ENCODE peak calls at places on chromosomes 1 and 21, in nine cellular contexts. One of them, this sample, is unnamed. For H3K36me3, the result is how much of the 10 kb centered on the place peaks cover.

GRCh38 chr1:94726981-94727685 is 93.0 kb upstream of the SLC44A3 start:
- DNase-seq in endodermal cell: no peak
- DNase-seq in transverse colon: no peak
- DNase-seq in cardiac muscle cell: no peak
- DNase-seq in PC-9: no peak
- DNase-seq in GM23338: no peak
- DNase-seq in colonic mucosa: no peak
- DNase-seq in stomach: no peak
- DNase-seq in body of pancreas: no peak
- DNase-seq in this sample: no peak

GRCh38 chr1:67361646-67362045 is 54.0 kb downstream of the IL12RB2 start:
- DNase-seq in endodermal cell: no peak
- DNase-seq in transverse colon: no peak
- DNase-seq in cardiac muscle cell: no peak
- DNase-seq in PC-9: no peak
- DNase-seq in GM23338: no peak
- DNase-seq in colonic mucosa: no peak
- DNase-seq in stomach: no peak
- DNase-seq in body of pancreas: no peak
- DNase-seq in this sample: no peak

GRCh38 chr1:37477198-37477931 is 3.0 kb downstream of the ZC3H12A start:
- DNase-seq in endodermal cell: peak
- DNase-seq in transverse colon: peak
- DNase-seq in cardiac muscle cell: peak
- DNase-seq in PC-9: peak
- DNase-seq in GM23338: peak
- DNase-seq in colonic mucosa: peak
- DNase-seq in stomach: peak
- DNase-seq in body of pancreas: peak
- DNase-seq in this sample: peak

GRCh38 chr1:192577145-192578140 is 1.9 kb downstream of the RGS1 start:
- DNase-seq in endodermal cell: no peak
- DNase-seq in transverse colon: no peak
- DNase-seq in cardiac muscle cell: no peak
- DNase-seq in PC-9: no peak
- DNase-seq in GM23338: no peak
- DNase-seq in colonic mucosa: no peak
- DNase-seq in stomach: no peak
- DNase-seq in body of pancreas: no peak
- DNase-seq in this sample: no peak

GRCh38 chr1:39094685-39095084 is 68.5 kb downstream of the NDUFS5 start:
- DNase-seq in endodermal cell: no peak
- DNase-seq in transverse colon: no peak
- DNase-seq in cardiac muscle cell: no peak
- DNase-seq in PC-9: no peak
- DNase-seq in GM23338: no peak
- DNase-seq in colonic mucosa: no peak
- DNase-seq in stomach: no peak
- DNase-seq in body of pancreas: no peak
- DNase-seq in this sample: no peak

GRCh38 chr1:97488505-97488904 is 432.3 kb downstream of the DPYD start:
- DNase-seq in endodermal cell: no peak
- DNase-seq in transverse colon: no peak
- DNase-seq in cardiac muscle cell: no peak
- DNase-seq in PC-9: no peak
- DNase-seq in GM23338: no peak
- DNase-seq in colonic mucosa: no peak
- DNase-seq in stomach: no peak
- DNase-seq in body of pancreas: no peak
- DNase-seq in this sample: no peak

GRCh38 chr1:89298461-89298860 is 25.8 kb upstream of the GBP5 start:
- DNase-seq in endodermal cell: no peak
- DNase-seq in transverse colon: no peak
- DNase-seq in cardiac muscle cell: no peak
- DNase-seq in PC-9: no peak
- DNase-seq in GM23338: no peak
- DNase-seq in colonic mucosa: no peak
- DNase-seq in stomach: no peak
- DNase-seq in body of pancreas: no peak
- DNase-seq in this sample: no peak

GRCh38 chr1:41423511-41424191 is 60.8 kb downstream of the EDN2 start:
- DNase-seq in endodermal cell: peak
- DNase-seq in transverse colon: peak
- DNase-seq in cardiac muscle cell: no peak
- DNase-seq in PC-9: peak
- DNase-seq in GM23338: peak
- DNase-seq in colonic mucosa: no peak
- DNase-seq in stomach: no peak
- DNase-seq in body of pancreas: peak
- DNase-seq in this sample: no peak

GRCh38 chr1:26721669-26722355 is 26.0 kb downstream of the ARID1A start:
- DNase-seq in endodermal cell: no peak
- DNase-seq in transverse colon: no peak
- DNase-seq in cardiac muscle cell: no peak
- DNase-seq in PC-9: no peak
- DNase-seq in GM23338: no peak
- DNase-seq in colonic mucosa: no peak
- DNase-seq in stomach: no peak
- DNase-seq in body of pancreas: no peak
- DNase-seq in this sample: no peak

GRCh38 chr1:115164484-115164883 is 75.2 kb upstream of the TSPAN2 start:
- DNase-seq in endodermal cell: no peak
- DNase-seq in transverse colon: no peak
- DNase-seq in cardiac muscle cell: no peak
- DNase-seq in PC-9: no peak
- DNase-seq in GM23338: no peak
- DNase-seq in colonic mucosa: no peak
- DNase-seq in stomach: no peak
- DNase-seq in body of pancreas: no peak
- DNase-seq in this sample: no peak

GRCh38 chr1:41935226-41935625 is 16.5 kb upstream of the HIVEP3 start:
- DNase-seq in endodermal cell: no peak
- DNase-seq in transverse colon: no peak
- DNase-seq in cardiac muscle cell: no peak
- DNase-seq in PC-9: no peak
- DNase-seq in GM23338: no peak
- DNase-seq in colonic mucosa: no peak
- DNase-seq in stomach: no peak
- DNase-seq in body of pancreas: no peak
- DNase-seq in this sample: no peak

GRCh38 chr1:88544166-88544565 is 139.9 kb upstream of the PKN2 start:
- DNase-seq in endodermal cell: no peak
- DNase-seq in transverse colon: no peak
- DNase-seq in cardiac muscle cell: no peak
- DNase-seq in PC-9: no peak
- DNase-seq in GM23338: no peak
- DNase-seq in colonic mucosa: no peak
- DNase-seq in stomach: no peak
- DNase-seq in body of pancreas: no peak
- DNase-seq in this sample: no peak

GRCh38 chr1:151399890-151400235 is 490 bp downstream of the PSMB4 start:
- DNase-seq in endodermal cell: peak
- DNase-seq in transverse colon: no peak
- DNase-seq in cardiac muscle cell: peak
- DNase-seq in PC-9: peak
- DNase-seq in GM23338: peak
- DNase-seq in colonic mucosa: no peak
- DNase-seq in stomach: no peak
- DNase-seq in body of pancreas: no peak
- DNase-seq in this sample: peak

GRCh38 chr1:156912861-156913808 is 7.3 kb upstream of the LRRC71 start:
- DNase-seq in endodermal cell: peak
- DNase-seq in transverse colon: no peak
- DNase-seq in cardiac muscle cell: no peak
- DNase-seq in PC-9: no peak
- DNase-seq in GM23338: peak
- DNase-seq in colonic mucosa: no peak
- DNase-seq in stomach: no peak
- DNase-seq in body of pancreas: no peak
- DNase-seq in this sample: no peak

GRCh38 chr1:168598963-168599362 is 22.6 kb downstream of the XCL1 start:
- DNase-seq in endodermal cell: no peak
- DNase-seq in transverse colon: no peak
- DNase-seq in cardiac muscle cell: no peak
- DNase-seq in PC-9: no peak
- DNase-seq in GM23338: no peak
- DNase-seq in colonic mucosa: no peak
- DNase-seq in stomach: no peak
- DNase-seq in body of pancreas: no peak
- DNase-seq in this sample: no peak

DNA sequence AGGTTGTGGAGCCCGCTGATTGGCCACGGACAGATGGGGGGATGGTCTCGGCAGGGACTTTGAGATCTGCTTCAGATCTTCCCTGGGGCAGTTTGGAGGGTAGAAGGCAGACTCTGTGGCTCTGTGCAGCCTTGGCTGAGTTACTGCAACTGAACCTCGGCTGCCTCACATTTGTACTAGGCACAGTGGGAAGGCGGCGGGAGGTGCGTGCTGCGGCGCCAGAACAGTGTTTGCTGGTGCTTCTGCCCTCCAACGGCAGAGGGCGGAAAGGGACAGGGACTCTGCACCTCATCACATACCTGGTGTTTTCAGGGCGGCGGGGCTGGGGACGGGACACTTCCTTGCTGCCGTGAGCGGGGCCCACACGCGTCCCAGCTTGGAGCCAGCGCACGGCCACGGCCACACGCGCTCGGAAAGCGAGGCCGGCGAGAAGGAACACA is 26.2 kb downstream of the SLC66A1 start:
- DNase-seq in endodermal cell: peak
- DNase-seq in transverse colon: no peak
- DNase-seq in cardiac muscle cell: peak
- DNase-seq in PC-9: no peak
- DNase-seq in GM23338: peak
- DNase-seq in colonic mucosa: peak
- DNase-seq in stomach: no peak
- DNase-seq in body of pancreas: peak
- DNase-seq in this sample: no peak
- TF ChIP-seq CTCF in endodermal cell: peak
- TF ChIP-seq CTCF in transverse colon: no peak
- TF ChIP-seq CTCF in cardiac muscle cell: peak
- TF ChIP-seq CTCF in PC-9: no peak
- TF ChIP-seq CTCF in GM23338: peak
- TF ChIP-seq CTCF in colonic mucosa: no peak
- TF ChIP-seq CTCF in stomach: no peak
- TF ChIP-seq CTCF in body of pancreas: no peak
- TF ChIP-seq CTCF in this sample: peak

GRCh38 chr1:208048904-208049303 is 138.0 kb upstream of the CD34 start:
- DNase-seq in endodermal cell: no peak
- DNase-seq in transverse colon: no peak
- DNase-seq in cardiac muscle cell: no peak
- DNase-seq in PC-9: peak
- DNase-seq in GM23338: no peak
- DNase-seq in colonic mucosa: no peak
- DNase-seq in stomach: no peak
- DNase-seq in body of pancreas: no peak
- DNase-seq in this sample: no peak
- H3K36me3 ChIP-seq in endodermal cell: half or more
- H3K36me3 ChIP-seq in transverse colon: under half
- H3K36me3 ChIP-seq in cardiac muscle cell: half or more
- H3K36me3 ChIP-seq in PC-9: under half
- H3K36me3 ChIP-seq in GM23338: under half
- H3K36me3 ChIP-seq in colonic mucosa: under half
- H3K36me3 ChIP-seq in stomach: half or more
- H3K36me3 ChIP-seq in body of pancreas: under half
- H3K36me3 ChIP-seq in this sample: under half

DNA sequence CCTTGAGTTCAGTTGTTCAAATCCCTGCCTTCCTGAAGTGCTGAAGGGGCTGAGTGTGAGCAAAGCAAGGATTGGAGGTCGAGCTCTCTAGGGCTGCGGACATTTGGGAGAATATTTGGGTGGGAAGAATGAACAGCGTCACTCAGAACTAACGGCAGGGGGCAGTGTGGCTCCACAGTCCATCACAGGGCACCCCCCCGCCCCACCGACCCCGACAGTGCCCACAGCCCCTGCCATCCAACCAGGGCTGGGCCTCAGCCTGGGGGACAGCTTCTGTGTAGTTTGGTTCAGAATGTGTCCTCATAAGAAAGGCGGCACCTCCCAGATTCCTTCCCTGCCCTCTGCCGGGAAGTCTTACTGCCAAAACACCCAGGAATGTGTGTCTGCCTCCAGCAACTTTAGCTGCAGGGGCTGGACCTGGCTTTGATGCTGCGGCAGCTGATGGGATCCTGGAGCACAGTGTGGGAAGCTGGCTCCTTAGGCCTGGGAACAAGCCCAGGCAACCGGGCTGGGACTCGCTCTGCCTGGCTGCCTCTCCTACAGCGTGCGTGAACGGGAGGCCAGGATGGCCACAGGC is 104.8 kb upstream of the TMPRSS2 start:
- DNase-seq in endodermal cell: peak
- DNase-seq in transverse colon: peak
- DNase-seq in cardiac muscle cell: peak
- DNase-seq in PC-9: peak
- DNase-seq in GM23338: peak
- DNase-seq in colonic mucosa: peak
- DNase-seq in stomach: peak
- DNase-seq in body of pancreas: peak
- DNase-seq in this sample: peak
- TF ChIP-seq CTCF in endodermal cell: peak
- TF ChIP-seq CTCF in transverse colon: peak
- TF ChIP-seq CTCF in cardiac muscle cell: peak
- TF ChIP-seq CTCF in PC-9: peak
- TF ChIP-seq CTCF in GM23338: peak
- TF ChIP-seq CTCF in colonic mucosa: peak
- TF ChIP-seq CTCF in stomach: peak
- TF ChIP-seq CTCF in body of pancreas: peak
- TF ChIP-seq CTCF in this sample: peak

GRCh38 chr1:226384717-226385116 is 23.2 kb downstream of the PARP1 start:
- DNase-seq in endodermal cell: no peak
- DNase-seq in transverse colon: no peak
- DNase-seq in cardiac muscle cell: no peak
- DNase-seq in PC-9: no peak
- DNase-seq in GM23338: no peak
- DNase-seq in colonic mucosa: no peak
- DNase-seq in stomach: no peak
- DNase-seq in body of pancreas: no peak
- DNase-seq in this sample: no peak

GRCh38 chr1:226382030-226382429 is 25.9 kb downstream of the PARP1 start:
- DNase-seq in endodermal cell: no peak
- DNase-seq in transverse colon: no peak
- DNase-seq in cardiac muscle cell: no peak
- DNase-seq in PC-9: no peak
- DNase-seq in GM23338: no peak
- DNase-seq in colonic mucosa: no peak
- DNase-seq in stomach: no peak
- DNase-seq in body of pancreas: no peak
- DNase-seq in this sample: no peak

GRCh38 chr1:226388131-226388530 is 19.8 kb downstream of the PARP1 start:
- DNase-seq in endodermal cell: no peak
- DNase-seq in transverse colon: no peak
- DNase-seq in cardiac muscle cell: no peak
- DNase-seq in PC-9: no peak
- DNase-seq in GM23338: no peak
- DNase-seq in colonic mucosa: no peak
- DNase-seq in stomach: no peak
- DNase-seq in body of pancreas: no peak
- DNase-seq in this sample: no peak

GRCh38 chr1:226381226-226381998 is 26.5 kb downstream of the PARP1 start:
- DNase-seq in endodermal cell: no peak
- DNase-seq in transverse colon: no peak
- DNase-seq in cardiac muscle cell: no peak
- DNase-seq in PC-9: no peak
- DNase-seq in GM23338: no peak
- DNase-seq in colonic mucosa: no peak
- DNase-seq in stomach: no peak
- DNase-seq in body of pancreas: no peak
- DNase-seq in this sample: no peak

GRCh38 chr1:226384040-226384439 is 23.9 kb downstream of the PARP1 start:
- DNase-seq in endodermal cell: no peak
- DNase-seq in transverse colon: no peak
- DNase-seq in cardiac muscle cell: no peak
- DNase-seq in PC-9: no peak
- DNase-seq in GM23338: no peak
- DNase-seq in colonic mucosa: no peak
- DNase-seq in stomach: no peak
- DNase-seq in body of pancreas: no peak
- DNase-seq in this sample: no peak
- H3K36me3 ChIP-seq in endodermal cell: half or more
- H3K36me3 ChIP-seq in transverse colon: half or more
- H3K36me3 ChIP-seq in cardiac muscle cell: half or more
- H3K36me3 ChIP-seq in PC-9: under half
- H3K36me3 ChIP-seq in GM23338: half or more
- H3K36me3 ChIP-seq in colonic mucosa: under half
- H3K36me3 ChIP-seq in stomach: half or more
- H3K36me3 ChIP-seq in body of pancreas: under half
- H3K36me3 ChIP-seq in this sample: half or more

This sample was measured in brain microvascular endothelial cell.